ENCODE peak calls at places on chromosomes 5 and 9, in seven cellular contexts. M is HFFc6, Z is body of pancreas, U is endothelial cell, G is foreskin fibroblast, D is progenitor cell of endocrine pancreas, H is glutamatergic neuron. Q is an unnamed sample.
A peak's percentile ranks its signal among the peaks of the same experiment; 100 is the strongest.

GRCh38 chr5:158119852-158120708 is 261.1 kb upstream of the CLINT1 start:
- DNase-seq in G (peak; percentile 74), H (no peak), D (no peak), U (no peak), Z (no peak), M (no peak), Q (no peak)

GRCh38 chr5:3124410-3124809 is 372.9 kb upstream of the IRX2 start:
- DNase-seq in D (no peak), H (no peak), U (no peak), Z (no peak), G (no peak), M (no peak), Q (no peak)

GRCh38 chr9:130541533-130541932 is 37.8 kb upstream of the FUBP3 start:
- DNase-seq in Z (no peak), U (no peak), H (no peak), D (no peak), G (no peak), M (no peak), Q (no peak)

GRCh38 chr9:78365979-78366697 is 69.2 kb downstream of the PSAT1 start:
- DNase-seq in D (no peak), Z (no peak), M (peak; percentile 30), U (no peak), H (no peak), G (peak; percentile 46), Q (no peak)

GRCh38 chr9:15837079-15837679 is 284.3 kb downstream of the CCDC171 start:
- DNase-seq in D (peak; percentile 17), M (peak; percentile 57), Z (peak; percentile 9), G (peak; percentile 80), U (peak; percentile 49), H (no peak), Q (peak; percentile 3)

GRCh38 chr5:176406436-176407052 is 9.8 kb downstream of the CLTB start:
- DNase-seq in G (no peak), Z (no peak), D (no peak), M (no peak), H (no peak), U (no peak), Q (no peak)

GRCh38 chr9:99005651-99006050 is 61.9 kb downstream of the COL15A1 start:
- DNase-seq in G (no peak), D (no peak), U (no peak), M (no peak), H (no peak), Z (no peak), Q (no peak)

GRCh38 chr9:133460405-133461175 is 812 bp downstream of the CACFD1 start:
- DNase-seq in H (no peak), G (peak; percentile 32), Z (peak; percentile 92), M (peak; percentile 3), D (peak; percentile 45), U (peak; percentile 58), Q (no peak)

GRCh38 chr9:101580076-101580475 is 14.7 kb downstream of the PPP3R2 start:
- DNase-seq in H (no peak), G (no peak), Z (peak; percentile 14), D (no peak), U (no peak), M (no peak), Q (no peak)

GRCh38 chr9:34079181-34079580 is 30.5 kb upstream of the UBAP2 start:
- DNase-seq in G (peak; percentile 76), D (no peak), Z (no peak), H (no peak), U (no peak), M (peak; percentile 41), Q (no peak)

GRCh38 chr9:135764731-135765130 is 62.7 kb downstream of the KCNT1 start:
- DNase-seq in Z (no peak), G (no peak), M (no peak), D (no peak), U (no peak), H (no peak), Q (no peak)

GRCh38 chr9:130847306-130848217 is 12.5 kb downstream of the ABL1 start:
- DNase-seq in G (peak; percentile 99), U (peak; percentile 30), Z (peak; percentile 66), H (no peak), M (peak; percentile 99), D (no peak), Q (no peak)

GRCh38 chr9:120867676-120868338 is 9.2 kb downstream of the PHF19 start:
- DNase-seq in D (no peak), H (no peak), G (no peak), M (no peak), Z (no peak), U (no peak), Q (no peak)

GRCh38 chr5:154940375-154940771 is 500 bp upstream of the MRPL22 start:
- DNase-seq in D (no peak), Z (no peak), U (no peak), M (no peak), H (no peak), G (no peak), Q (no peak)

GRCh38 chr5:162567644-162568043 is 500.1 kb downstream of the GABRG2 start:
- DNase-seq in U (no peak), G (no peak), D (no peak), M (no peak), H (no peak), Z (no peak), Q (no peak)

GRCh38 chr5:1001406-1002270 is 7.0 kb upstream of the NKD2 start:
- DNase-seq in Z (no peak), H (peak; percentile 30), G (no peak), U (peak; percentile 3), M (no peak), D (no peak), Q (no peak)

GRCh38 chr9:128390813-128391711 is 19.9 kb downstream of the URM1 start:
- DNase-seq in H (no peak), D (no peak), Z (no peak), U (no peak), G (no peak), M (no peak), Q (no peak)

GRCh38 chr5:123367739-123368138 is 55.5 kb downstream of the CEP120 start:
- DNase-seq in D (no peak), U (no peak), H (no peak), G (peak; percentile 19), M (peak; percentile 15), Z (no peak), Q (no peak)
- TF ChIP-seq CTCF in D (peak; percentile 55), U (peak; percentile 38), H (peak; percentile 29), G (peak; percentile 18), M (peak; percentile 69), Z (peak; percentile 19), Q (peak; percentile 4)

GRCh38 chr5:134524826-134525686 is at the start of gene JADE2:
- DNase-seq in H (peak; percentile 44), G (peak; percentile 79), D (peak; percentile 19), U (no peak), M (peak; percentile 68), Z (peak; percentile 82), Q (no peak)
- TF ChIP-seq CTCF in H (no peak), G (no peak), D (no peak), U (no peak), M (no peak), Z (no peak), Q (no peak)

GRCh38 chr5:178234753-178235599 is 2.4 kb upstream of the PHYKPL start:
- DNase-seq in M (peak; percentile 38), H (peak; percentile 90), D (peak; percentile 73), U (peak; percentile 85), G (peak; percentile 81), Z (peak; percentile 69), Q (no peak)
- TF ChIP-seq CTCF in M (peak; percentile 83), H (peak; percentile 83), D (peak; percentile 76), U (peak; percentile 78), G (peak; percentile 71), Z (peak; percentile 57), Q (peak; percentile 89)

GRCh38 chr9:73183917-73184861 is 32.5 kb downstream of the ANXA1 start:
- DNase-seq in G (peak; percentile 62), Z (no peak), H (no peak), U (no peak), D (no peak), M (peak; percentile 63), Q (peak; percentile 8)
- TF ChIP-seq CTCF in G (no peak), Z (peak; percentile 66), H (peak; percentile 76), U (peak; percentile 84), D (peak; percentile 77), M (peak; percentile 88), Q (no peak)

GRCh38 chr5:142918959-142919635 is 148.9 kb downstream of the ARHGAP26 start:
- DNase-seq in M (no peak), H (no peak), Z (no peak), D (no peak), U (no peak), G (no peak), Q (no peak)

GRCh38 chr5:142911775-142912174 is 141.6 kb downstream of the ARHGAP26 start:
- DNase-seq in U (no peak), G (no peak), M (no peak), D (no peak), Z (no peak), H (no peak), Q (no peak)

GRCh38 chr5:142913728-142914338 is 143.7 kb downstream of the ARHGAP26 start:
- DNase-seq in U (no peak), Z (no peak), M (no peak), D (no peak), H (no peak), G (no peak), Q (no peak)

GRCh38 chr5:142915038-142915437 is 144.9 kb downstream of the ARHGAP26 start:
- DNase-seq in D (no peak), G (no peak), Z (no peak), H (no peak), U (no peak), M (no peak), Q (no peak)

DNA sequence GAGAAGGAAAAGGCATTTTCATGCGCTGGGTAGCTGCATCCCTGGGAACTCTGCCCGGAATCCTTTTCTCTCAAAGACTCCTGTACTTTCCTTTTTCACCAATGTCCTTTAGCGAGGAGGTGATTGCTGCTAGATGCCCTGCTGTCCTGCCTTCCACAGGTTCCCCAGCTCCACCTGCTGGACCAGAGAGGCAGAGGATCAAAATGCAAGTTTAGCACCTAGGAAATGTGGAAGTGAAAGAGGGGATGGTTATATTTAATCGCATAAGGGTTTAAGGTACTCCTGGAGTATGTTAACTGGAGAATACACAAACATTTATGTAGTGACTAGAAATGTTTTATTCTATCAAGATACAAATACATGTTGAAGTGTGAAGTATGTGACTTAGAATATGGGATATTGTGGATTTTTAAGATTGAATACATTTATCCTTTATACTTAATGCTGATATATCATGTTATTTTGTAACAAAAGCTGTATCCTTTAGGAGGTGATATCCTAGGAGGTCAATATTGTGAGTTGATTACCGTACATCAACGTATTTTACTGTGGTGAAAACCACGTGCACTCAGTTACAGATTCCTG is 145.8 kb downstream of the ARHGAP26 start:
- DNase-seq in Z (peak; percentile 62), D (peak; percentile 31), H (peak; percentile 63), M (peak; percentile 16), U (peak; percentile 48), G (peak; percentile 49), Q (no peak)
- TF ChIP-seq CTCF in Z (peak; percentile 66), D (peak; percentile 76), H (peak; percentile 53), M (peak; percentile 68), U (peak; percentile 23), G (peak; percentile 72), Q (peak; percentile 51)

DNA sequence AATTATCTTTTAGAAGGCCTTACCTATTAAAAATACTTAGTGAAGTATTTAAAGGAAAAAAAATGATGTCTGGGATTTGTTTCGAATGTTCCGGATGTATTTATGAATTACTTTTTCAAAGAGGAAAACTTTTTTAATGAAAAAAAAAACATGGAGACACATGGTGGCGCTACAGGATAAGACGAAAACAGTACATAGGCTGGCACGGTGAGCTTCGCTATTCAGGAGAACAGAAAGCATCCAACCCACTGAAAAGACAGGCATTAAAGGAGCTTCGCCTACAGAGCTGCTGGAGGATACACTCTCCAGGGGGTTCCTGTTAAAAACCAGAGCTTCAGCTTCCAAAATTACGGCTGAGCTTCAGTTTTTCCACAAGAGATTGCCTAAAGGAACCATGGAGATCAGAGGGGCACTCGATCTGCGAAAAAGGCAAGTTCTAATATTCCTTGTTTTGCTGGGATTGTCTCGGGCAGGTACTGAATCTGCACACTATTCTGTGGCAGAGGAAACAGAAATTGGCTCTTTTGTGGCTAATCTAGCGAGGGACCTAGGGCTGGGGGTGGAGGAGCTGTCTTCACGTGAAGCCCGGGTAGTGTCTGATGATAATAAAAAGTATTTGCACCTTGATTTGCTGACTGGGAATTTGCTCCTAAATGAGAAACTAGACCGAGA is at the start of gene PCDHB14:
- DNase-seq in U (peak; percentile 18), M (peak; percentile 62), G (peak; percentile 15), H (no peak), Z (peak; percentile 15), D (no peak), Q (no peak)
- TF ChIP-seq CTCF in U (peak; percentile 50), M (peak; percentile 77), G (no peak), H (peak; percentile 17), Z (no peak), D (peak; percentile 48), Q (no peak)